ENCODE peak calls at places on chromosomes 16 and 17, in six cellular contexts. One of them, this sample, is unnamed.
A peak's percentile ranks its signal among the peaks of the same experiment; 100 is the strongest.

GRCh38 chr17:41784207-41784744 is 2.2 kb downstream of the JUP start:
- DNase-seq in A549: peak; percentile 92
- DNase-seq in HTR-8/SVneo: peak; percentile 68
- DNase-seq in T-helper 1 cell: no peak
- DNase-seq in CD8-positive, alpha-beta T cell: no peak
- DNase-seq in stimulated activated CD8-positive, alpha-beta memory T cell treated with anti-CD3 and anti-CD28 coated beads, Interleukin-4, amount 100 ng/mL, for 24 hours: no peak
- DNase-seq in this sample: peak; percentile 65

GRCh38 chr17:34248807-34249496 is 6.1 kb upstream of the CCL2 start:
- DNase-seq in A549: no peak
- DNase-seq in HTR-8/SVneo: no peak
- DNase-seq in T-helper 1 cell: no peak
- DNase-seq in CD8-positive, alpha-beta T cell: no peak
- DNase-seq in stimulated activated CD8-positive, alpha-beta memory T cell treated with anti-CD3 and anti-CD28 coated beads, Interleukin-4, amount 100 ng/mL, for 24 hours: no peak
- DNase-seq in this sample: no peak

GRCh38 chr16:22816475-22816874 is 2.5 kb downstream of the HS3ST2 start:
- DNase-seq in A549: peak; percentile 43
- DNase-seq in HTR-8/SVneo: no peak
- DNase-seq in T-helper 1 cell: no peak
- DNase-seq in CD8-positive, alpha-beta T cell: no peak
- DNase-seq in stimulated activated CD8-positive, alpha-beta memory T cell treated with anti-CD3 and anti-CD28 coated beads, Interleukin-4, amount 100 ng/mL, for 24 hours: no peak
- DNase-seq in this sample: no peak

GRCh38 chr17:79261361-79262072 is 186.9 kb downstream of the ENGASE start:
- DNase-seq in A549: no peak
- DNase-seq in HTR-8/SVneo: no peak
- DNase-seq in T-helper 1 cell: no peak
- DNase-seq in CD8-positive, alpha-beta T cell: no peak
- DNase-seq in stimulated activated CD8-positive, alpha-beta memory T cell treated with anti-CD3 and anti-CD28 coated beads, Interleukin-4, amount 100 ng/mL, for 24 hours: no peak
- DNase-seq in this sample: no peak

GRCh38 chr16:4058386-4058785 is 57.9 kb downstream of the ADCY9 start:
- DNase-seq in A549: no peak
- DNase-seq in HTR-8/SVneo: peak; percentile 39
- DNase-seq in T-helper 1 cell: no peak
- DNase-seq in CD8-positive, alpha-beta T cell: no peak
- DNase-seq in stimulated activated CD8-positive, alpha-beta memory T cell treated with anti-CD3 and anti-CD28 coated beads, Interleukin-4, amount 100 ng/mL, for 24 hours: no peak
- DNase-seq in this sample: no peak

GRCh38 chr17:41527076-41528023 is 758 bp downstream of the KRT19 start:
- DNase-seq in A549: no peak
- DNase-seq in HTR-8/SVneo: no peak
- DNase-seq in T-helper 1 cell: no peak
- DNase-seq in CD8-positive, alpha-beta T cell: no peak
- DNase-seq in stimulated activated CD8-positive, alpha-beta memory T cell treated with anti-CD3 and anti-CD28 coated beads, Interleukin-4, amount 100 ng/mL, for 24 hours: no peak
- DNase-seq in this sample: no peak

GRCh38 chr17:64679710-64680216 is 17.7 kb upstream of the SMURF2 start:
- DNase-seq in A549: peak; percentile 95
- DNase-seq in HTR-8/SVneo: peak; percentile 89
- DNase-seq in T-helper 1 cell: no peak
- DNase-seq in CD8-positive, alpha-beta T cell: no peak
- DNase-seq in stimulated activated CD8-positive, alpha-beta memory T cell treated with anti-CD3 and anti-CD28 coated beads, Interleukin-4, amount 100 ng/mL, for 24 hours: no peak
- DNase-seq in this sample: no peak

GRCh38 chr17:78537217-78537860 is 39.9 kb downstream of the DNAH17 start:
- DNase-seq in A549: no peak
- DNase-seq in HTR-8/SVneo: no peak
- DNase-seq in T-helper 1 cell: no peak
- DNase-seq in CD8-positive, alpha-beta T cell: no peak
- DNase-seq in stimulated activated CD8-positive, alpha-beta memory T cell treated with anti-CD3 and anti-CD28 coated beads, Interleukin-4, amount 100 ng/mL, for 24 hours: no peak
- DNase-seq in this sample: no peak

GRCh38 chr17:29726721-29727252 is 104.1 kb upstream of the CORO6 start:
- DNase-seq in A549: peak; percentile 43
- DNase-seq in HTR-8/SVneo: peak; percentile 31
- DNase-seq in T-helper 1 cell: no peak
- DNase-seq in CD8-positive, alpha-beta T cell: no peak
- DNase-seq in stimulated activated CD8-positive, alpha-beta memory T cell treated with anti-CD3 and anti-CD28 coated beads, Interleukin-4, amount 100 ng/mL, for 24 hours: no peak
- DNase-seq in this sample: no peak

GRCh38 chr17:81277421-81277820 is 17.7 kb downstream of the SLC38A10 start:
- DNase-seq in A549: no peak
- DNase-seq in HTR-8/SVneo: no peak
- DNase-seq in T-helper 1 cell: no peak
- DNase-seq in CD8-positive, alpha-beta T cell: no peak
- DNase-seq in stimulated activated CD8-positive, alpha-beta memory T cell treated with anti-CD3 and anti-CD28 coated beads, Interleukin-4, amount 100 ng/mL, for 24 hours: no peak
- DNase-seq in this sample: peak; percentile 74

GRCh38 chr17:604719-605118 is 109.9 kb downstream of the VPS53 start:
- DNase-seq in A549: no peak
- DNase-seq in HTR-8/SVneo: no peak
- DNase-seq in T-helper 1 cell: no peak
- DNase-seq in CD8-positive, alpha-beta T cell: no peak
- DNase-seq in stimulated activated CD8-positive, alpha-beta memory T cell treated with anti-CD3 and anti-CD28 coated beads, Interleukin-4, amount 100 ng/mL, for 24 hours: no peak
- DNase-seq in this sample: no peak

GRCh38 chr17:9002236-9002609 is 19.1 kb upstream of the NTN1 start:
- DNase-seq in A549: no peak
- DNase-seq in HTR-8/SVneo: no peak
- DNase-seq in T-helper 1 cell: no peak
- DNase-seq in CD8-positive, alpha-beta T cell: no peak
- DNase-seq in stimulated activated CD8-positive, alpha-beta memory T cell treated with anti-CD3 and anti-CD28 coated beads, Interleukin-4, amount 100 ng/mL, for 24 hours: no peak
- DNase-seq in this sample: no peak

GRCh38 chr16:424033-424622 is 1.3 kb upstream of the RAB11FIP3 start:
- DNase-seq in A549: peak; percentile 64
- DNase-seq in HTR-8/SVneo: peak; percentile 89
- DNase-seq in T-helper 1 cell: no peak
- DNase-seq in CD8-positive, alpha-beta T cell: no peak
- DNase-seq in stimulated activated CD8-positive, alpha-beta memory T cell treated with anti-CD3 and anti-CD28 coated beads, Interleukin-4, amount 100 ng/mL, for 24 hours: no peak
- DNase-seq in this sample: peak; percentile 60

GRCh38 chr16:88830250-88830649 is 18.5 kb upstream of the APRT start:
- DNase-seq in A549: no peak
- DNase-seq in HTR-8/SVneo: no peak
- DNase-seq in T-helper 1 cell: no peak
- DNase-seq in CD8-positive, alpha-beta T cell: no peak
- DNase-seq in stimulated activated CD8-positive, alpha-beta memory T cell treated with anti-CD3 and anti-CD28 coated beads, Interleukin-4, amount 100 ng/mL, for 24 hours: no peak
- DNase-seq in this sample: no peak

GRCh38 chr17:2435181-2435741 is 34.4 kb upstream of the MNT start:
- DNase-seq in A549: no peak
- DNase-seq in HTR-8/SVneo: no peak
- DNase-seq in T-helper 1 cell: no peak
- DNase-seq in CD8-positive, alpha-beta T cell: no peak
- DNase-seq in stimulated activated CD8-positive, alpha-beta memory T cell treated with anti-CD3 and anti-CD28 coated beads, Interleukin-4, amount 100 ng/mL, for 24 hours: no peak
- DNase-seq in this sample: no peak

GRCh38 chr16:9370071-9370491 is 278.6 kb downstream of the HAPSTR1 start:
- DNase-seq in A549: no peak
- DNase-seq in HTR-8/SVneo: no peak
- DNase-seq in T-helper 1 cell: no peak
- DNase-seq in CD8-positive, alpha-beta T cell: no peak
- DNase-seq in stimulated activated CD8-positive, alpha-beta memory T cell treated with anti-CD3 and anti-CD28 coated beads, Interleukin-4, amount 100 ng/mL, for 24 hours: no peak
- DNase-seq in this sample: peak; percentile 77

GRCh38 chr17:16649585-16649984 is 4.1 kb downstream of the ZNF624 start:
- DNase-seq in A549: no peak
- DNase-seq in HTR-8/SVneo: no peak
- DNase-seq in T-helper 1 cell: no peak
- DNase-seq in CD8-positive, alpha-beta T cell: no peak
- DNase-seq in stimulated activated CD8-positive, alpha-beta memory T cell treated with anti-CD3 and anti-CD28 coated beads, Interleukin-4, amount 100 ng/mL, for 24 hours: no peak
- DNase-seq in this sample: no peak

GRCh38 chr16:55408656-55409055 is 70.3 kb upstream of the MMP2 start:
- DNase-seq in A549: no peak
- DNase-seq in HTR-8/SVneo: no peak
- DNase-seq in T-helper 1 cell: no peak
- DNase-seq in CD8-positive, alpha-beta T cell: no peak
- DNase-seq in stimulated activated CD8-positive, alpha-beta memory T cell treated with anti-CD3 and anti-CD28 coated beads, Interleukin-4, amount 100 ng/mL, for 24 hours: no peak
- DNase-seq in this sample: no peak

GRCh38 chr16:57192720-57193486 is 6.8 kb downstream of the RSPRY1 start:
- DNase-seq in A549: no peak
- DNase-seq in HTR-8/SVneo: no peak
- DNase-seq in T-helper 1 cell: no peak
- DNase-seq in CD8-positive, alpha-beta T cell: no peak
- DNase-seq in stimulated activated CD8-positive, alpha-beta memory T cell treated with anti-CD3 and anti-CD28 coated beads, Interleukin-4, amount 100 ng/mL, for 24 hours: no peak
- DNase-seq in this sample: no peak

GRCh38 chr17:76138234-76138895 is 2.7 kb downstream of the FOXJ1 start:
- DNase-seq in A549: peak; percentile 54
- DNase-seq in HTR-8/SVneo: no peak
- DNase-seq in T-helper 1 cell: no peak
- DNase-seq in CD8-positive, alpha-beta T cell: no peak
- DNase-seq in stimulated activated CD8-positive, alpha-beta memory T cell treated with anti-CD3 and anti-CD28 coated beads, Interleukin-4, amount 100 ng/mL, for 24 hours: no peak
- DNase-seq in this sample: no peak

GRCh38 chr17:66614469-66614868 is 220.4 kb upstream of the CACNG5 start:
- DNase-seq in A549: no peak
- DNase-seq in HTR-8/SVneo: no peak
- DNase-seq in T-helper 1 cell: no peak
- DNase-seq in CD8-positive, alpha-beta T cell: no peak
- DNase-seq in stimulated activated CD8-positive, alpha-beta memory T cell treated with anti-CD3 and anti-CD28 coated beads, Interleukin-4, amount 100 ng/mL, for 24 hours: no peak
- DNase-seq in this sample: no peak

GRCh38 chr17:39671651-39672521 is 3.6 kb downstream of the PNMT start:
- DNase-seq in A549: peak; percentile 61
- DNase-seq in HTR-8/SVneo: peak; percentile 72
- DNase-seq in T-helper 1 cell: no peak
- DNase-seq in CD8-positive, alpha-beta T cell: no peak
- DNase-seq in stimulated activated CD8-positive, alpha-beta memory T cell treated with anti-CD3 and anti-CD28 coated beads, Interleukin-4, amount 100 ng/mL, for 24 hours: no peak
- DNase-seq in this sample: no peak

GRCh38 chr17:45965741-45966140 is 33.3 kb upstream of the STH start:
- DNase-seq in A549: no peak
- DNase-seq in HTR-8/SVneo: no peak
- DNase-seq in T-helper 1 cell: no peak
- DNase-seq in CD8-positive, alpha-beta T cell: no peak
- DNase-seq in stimulated activated CD8-positive, alpha-beta memory T cell treated with anti-CD3 and anti-CD28 coated beads, Interleukin-4, amount 100 ng/mL, for 24 hours: no peak
- DNase-seq in this sample: no peak

GRCh38 chr16:68563631-68564366 is 24.7 kb downstream of the ZFP90 start:
- DNase-seq in A549: peak; percentile 14
- DNase-seq in HTR-8/SVneo: no peak
- DNase-seq in T-helper 1 cell: no peak
- DNase-seq in CD8-positive, alpha-beta T cell: no peak
- DNase-seq in stimulated activated CD8-positive, alpha-beta memory T cell treated with anti-CD3 and anti-CD28 coated beads, Interleukin-4, amount 100 ng/mL, for 24 hours: no peak
- DNase-seq in this sample: no peak

GRCh38 chr16:4615389-4616046 is 830 bp upstream of the UBALD1 start:
- DNase-seq in A549: no peak
- DNase-seq in HTR-8/SVneo: no peak
- DNase-seq in T-helper 1 cell: no peak
- DNase-seq in CD8-positive, alpha-beta T cell: no peak
- DNase-seq in stimulated activated CD8-positive, alpha-beta memory T cell treated with anti-CD3 and anti-CD28 coated beads, Interleukin-4, amount 100 ng/mL, for 24 hours: no peak
- DNase-seq in this sample: no peak

GRCh38 chr17:62712011-62712615 is 84.6 kb downstream of the MRC2 start:
- DNase-seq in A549: no peak
- DNase-seq in HTR-8/SVneo: no peak
- DNase-seq in T-helper 1 cell: no peak
- DNase-seq in CD8-positive, alpha-beta T cell: no peak
- DNase-seq in stimulated activated CD8-positive, alpha-beta memory T cell treated with anti-CD3 and anti-CD28 coated beads, Interleukin-4, amount 100 ng/mL, for 24 hours: no peak
- DNase-seq in this sample: no peak

GRCh38 chr16:24093049-24093448 is 163.1 kb upstream of the CACNG3 start:
- DNase-seq in A549: no peak
- DNase-seq in HTR-8/SVneo: no peak
- DNase-seq in T-helper 1 cell: no peak
- DNase-seq in CD8-positive, alpha-beta T cell: no peak
- DNase-seq in stimulated activated CD8-positive, alpha-beta memory T cell treated with anti-CD3 and anti-CD28 coated beads, Interleukin-4, amount 100 ng/mL, for 24 hours: no peak
- DNase-seq in this sample: no peak

GRCh38 chr17:4588862-4589625 is 4.7 kb downstream of the SMTNL2 start:
- DNase-seq in A549: no peak
- DNase-seq in HTR-8/SVneo: no peak
- DNase-seq in T-helper 1 cell: no peak
- DNase-seq in CD8-positive, alpha-beta T cell: no peak
- DNase-seq in stimulated activated CD8-positive, alpha-beta memory T cell treated with anti-CD3 and anti-CD28 coated beads, Interleukin-4, amount 100 ng/mL, for 24 hours: no peak
- DNase-seq in this sample: no peak

GRCh38 chr16:55543470-55543869 is 23.0 kb upstream of the CAPNS2 start:
- DNase-seq in A549: peak; percentile 31
- DNase-seq in HTR-8/SVneo: peak; percentile 8
- DNase-seq in T-helper 1 cell: no peak
- DNase-seq in CD8-positive, alpha-beta T cell: no peak
- DNase-seq in stimulated activated CD8-positive, alpha-beta memory T cell treated with anti-CD3 and anti-CD28 coated beads, Interleukin-4, amount 100 ng/mL, for 24 hours: no peak
- DNase-seq in this sample: no peak

GRCh38 chr17:47099451-47099986 is 89.6 kb downstream of the CDC27 start:
- DNase-seq in A549: no peak
- DNase-seq in HTR-8/SVneo: no peak
- DNase-seq in T-helper 1 cell: no peak
- DNase-seq in CD8-positive, alpha-beta T cell: no peak
- DNase-seq in stimulated activated CD8-positive, alpha-beta memory T cell treated with anti-CD3 and anti-CD28 coated beads, Interleukin-4, amount 100 ng/mL, for 24 hours: no peak
- DNase-seq in this sample: no peak

GRCh38 chr16:15443753-15444152 is 9.4 kb downstream of the BMERB1 start:
- DNase-seq in A549: no peak
- DNase-seq in HTR-8/SVneo: no peak
- DNase-seq in T-helper 1 cell: no peak
- DNase-seq in CD8-positive, alpha-beta T cell: no peak
- DNase-seq in stimulated activated CD8-positive, alpha-beta memory T cell treated with anti-CD3 and anti-CD28 coated beads, Interleukin-4, amount 100 ng/mL, for 24 hours: no peak
- DNase-seq in this sample: no peak

GRCh38 chr17:39952665-39953470 is 9.9 kb upstream of the GSDMA start:
- DNase-seq in A549: peak; percentile 98
- DNase-seq in HTR-8/SVneo: peak; percentile 98
- DNase-seq in T-helper 1 cell: peak; percentile 97
- DNase-seq in CD8-positive, alpha-beta T cell: peak; percentile 92
- DNase-seq in stimulated activated CD8-positive, alpha-beta memory T cell treated with anti-CD3 and anti-CD28 coated beads, Interleukin-4, amount 100 ng/mL, for 24 hours: peak; percentile 86
- DNase-seq in this sample: peak; percentile 99

GRCh38 chr17:4665027-4665426 is 23.5 kb upstream of the ALOX15 start:
- DNase-seq in A549: no peak
- DNase-seq in HTR-8/SVneo: no peak
- DNase-seq in T-helper 1 cell: no peak
- DNase-seq in CD8-positive, alpha-beta T cell: no peak
- DNase-seq in stimulated activated CD8-positive, alpha-beta memory T cell treated with anti-CD3 and anti-CD28 coated beads, Interleukin-4, amount 100 ng/mL, for 24 hours: no peak
- DNase-seq in this sample: no peak

GRCh38 chr16:4465977-4466779 is 8.2 kb downstream of the NMRAL1 start:
- DNase-seq in A549: no peak
- DNase-seq in HTR-8/SVneo: no peak
- DNase-seq in T-helper 1 cell: peak; percentile 41
- DNase-seq in CD8-positive, alpha-beta T cell: peak; percentile 56
- DNase-seq in stimulated activated CD8-positive, alpha-beta memory T cell treated with anti-CD3 and anti-CD28 coated beads, Interleukin-4, amount 100 ng/mL, for 24 hours: peak; percentile 60
- DNase-seq in this sample: peak; percentile 84

GRCh38 chr17:14201595-14201994 is 35.1 kb downstream of the CDRT15 start:
- DNase-seq in A549: no peak
- DNase-seq in HTR-8/SVneo: no peak
- DNase-seq in T-helper 1 cell: peak; percentile 54
- DNase-seq in CD8-positive, alpha-beta T cell: peak; percentile 53
- DNase-seq in stimulated activated CD8-positive, alpha-beta memory T cell treated with anti-CD3 and anti-CD28 coated beads, Interleukin-4, amount 100 ng/mL, for 24 hours: no peak
- DNase-seq in this sample: no peak

GRCh38 chr16:5639531-5639930 is 541.9 kb upstream of the EEF2KMT start:
- DNase-seq in A549: no peak
- DNase-seq in HTR-8/SVneo: no peak
- DNase-seq in T-helper 1 cell: no peak
- DNase-seq in CD8-positive, alpha-beta T cell: no peak
- DNase-seq in stimulated activated CD8-positive, alpha-beta memory T cell treated with anti-CD3 and anti-CD28 coated beads, Interleukin-4, amount 100 ng/mL, for 24 hours: no peak
- DNase-seq in this sample: no peak

GRCh38 chr16:66275795-66276428 is 90.6 kb upstream of the CDH5 start:
- DNase-seq in A549: peak; percentile 71
- DNase-seq in HTR-8/SVneo: peak; percentile 48
- DNase-seq in T-helper 1 cell: no peak
- DNase-seq in CD8-positive, alpha-beta T cell: no peak
- DNase-seq in stimulated activated CD8-positive, alpha-beta memory T cell treated with anti-CD3 and anti-CD28 coated beads, Interleukin-4, amount 100 ng/mL, for 24 hours: no peak
- DNase-seq in this sample: no peak